ENCODE peak calls at places on chromosomes 13 and 19, in ten cellular contexts. E is H9; T is cardiac fibroblast; D is breast epithelium; Y is GM12891; A is HFF-Myc; V is ACHN; X is NCI-H774; J is activated T-cell treated with anti-CD3 and anti-CD28 coated beads, Interleukin-2, amount 50 U/mL, for 72 hours; R is T-helper 1 cell. N is an unnamed sample.
A peak's percentile ranks its signal among the peaks of the same experiment; 100 is the strongest.

GRCh38 chr13:26458196-26458734 is 99.2 kb upstream of the WASF3 start:
- DNase-seq in X (no peak), R (no peak), T (peak; percentile 19), Y (no peak), V (no peak), A (no peak), E (no peak), D (no peak), J (no peak), N (no peak)

GRCh38 chr13:101691326-101691725 is 238.9 kb downstream of the ITGBL1 start:
- DNase-seq in Y (no peak), J (no peak), D (no peak), V (no peak), A (no peak), E (no peak), X (no peak), T (no peak), R (no peak), N (no peak)

GRCh38 chr19:2455481-2456300 is 1.1 kb downstream of the LMNB2 start:
- DNase-seq in Y (peak; percentile 74), E (no peak), T (peak; percentile 8), D (no peak), R (peak; percentile 40), X (no peak), A (no peak), V (peak; percentile 17), J (peak; percentile 60), N (no peak)

GRCh38 chr19:33204136-33204973 is 10.2 kb downstream of the LRP3 start:
- DNase-seq in J (no peak), V (no peak), R (no peak), X (no peak), T (no peak), Y (no peak), D (no peak), A (no peak), E (no peak), N (no peak)

GRCh38 chr19:38812004-38812840 is 523 bp downstream of the LGALS4 start:
- DNase-seq in T (no peak), A (no peak), V (no peak), R (no peak), J (no peak), X (no peak), E (no peak), D (no peak), Y (no peak), N (no peak)

GRCh38 chr19:11570039-11570462 is 7.4 kb downstream of the ACP5 start:
- DNase-seq in E (no peak), T (no peak), V (no peak), Y (no peak), D (no peak), R (no peak), A (no peak), X (no peak), J (no peak), N (no peak)

GRCh38 chr13:87527036-87527435 is 144.1 kb upstream of the SLITRK5 start:
- DNase-seq in V (no peak), J (no peak), Y (no peak), T (no peak), E (no peak), X (no peak), D (no peak), A (no peak), R (no peak), N (no peak)

GRCh38 chr13:113804703-113805430 is 45.8 kb downstream of the TMEM255B start:
- DNase-seq in T (no peak), X (no peak), E (no peak), R (no peak), D (no peak), V (no peak), Y (no peak), J (no peak), A (no peak), N (no peak)

GRCh38 chr13:24650157-24650556 is 30.1 kb upstream of the ATP12A start:
- DNase-seq in X (no peak), Y (no peak), A (peak; percentile 88), T (no peak), E (no peak), R (no peak), V (no peak), J (no peak), D (no peak), N (peak; percentile 89)

GRCh38 chr13:113978741-113979481 is 5.0 kb upstream of the C13orf46 start:
- DNase-seq in Y (no peak), J (no peak), R (no peak), V (no peak), D (no peak), T (no peak), E (no peak), X (no peak), A (no peak), N (peak; percentile 35)

GRCh38 chr13:45538382-45538781 is 73.6 kb downstream of the COG3 start:
- DNase-seq in J (no peak), A (no peak), E (no peak), D (no peak), T (no peak), R (no peak), V (no peak), Y (no peak), X (no peak), N (no peak)

GRCh38 chr19:6030214-6030507 is 52.2 kb upstream of the RANBP3 start:
- DNase-seq in E (no peak), J (no peak), D (no peak), X (no peak), T (peak; percentile 89), V (no peak), A (no peak), Y (no peak), R (no peak), N (peak; percentile 81)

GRCh38 chr19:13436352-13436751 is 69.9 kb downstream of the CACNA1A start:
- DNase-seq in A (no peak), D (no peak), E (no peak), R (no peak), V (no peak), X (no peak), Y (no peak), T (no peak), J (no peak), N (no peak)

GRCh38 chr13:46104868-46105267 is at the start of gene CPB2:
- DNase-seq in T (no peak), Y (no peak), J (no peak), D (no peak), A (no peak), E (no peak), X (no peak), V (no peak), R (no peak), N (no peak)

GRCh38 chr13:113907637-113908617 is 44.1 kb upstream of the GAS6 start:
- DNase-seq in J (no peak), X (peak; percentile 27), E (no peak), A (peak; percentile 35), R (no peak), V (peak; percentile 82), T (peak; percentile 70), Y (no peak), D (peak; percentile 27), N (no peak)

GRCh38 chr19:3210347-3211017 is 14.0 kb upstream of the CELF5 start:
- DNase-seq in V (peak; percentile 44), T (peak; percentile 47), Y (peak; percentile 92), E (peak; percentile 82), D (no peak), J (peak; percentile 72), X (no peak), R (peak; percentile 53), A (peak; percentile 10), N (no peak)

GRCh38 chr19:49847731-49848696 is 2.9 kb upstream of the PTOV1 start:
- DNase-seq in T (peak; percentile 93), J (no peak), D (no peak), E (no peak), A (peak; percentile 83), X (no peak), R (peak; percentile 60), V (peak; percentile 84), Y (no peak), N (peak; percentile 71)

GRCh38 chr13:106649495-106649894 is 81.6 kb upstream of the ARGLU1 start:
- DNase-seq in J (no peak), R (no peak), E (no peak), Y (no peak), A (no peak), T (peak; percentile 16), V (no peak), D (no peak), X (no peak), N (no peak)

GRCh38 chr19:6059996-6060599 is 50.2 kb downstream of the RFX2 start:
- DNase-seq in T (no peak), D (peak; percentile 17), V (no peak), A (no peak), R (no peak), X (no peak), E (no peak), J (no peak), Y (no peak), N (no peak)

GRCh38 chr13:98439136-98439828 is 137.6 kb downstream of the STK24 start:
- DNase-seq in Y (no peak), E (no peak), V (no peak), T (no peak), X (no peak), D (no peak), R (no peak), J (no peak), A (no peak), N (no peak)

GRCh38 chr19:41849067-41849466 is 4.2 kb downstream of the DMRTC2 start:
- DNase-seq in X (no peak), Y (no peak), J (no peak), D (no peak), E (no peak), V (no peak), R (no peak), T (no peak), A (no peak), N (no peak)

GRCh38 chr13:75877092-75877491 is 241.0 kb downstream of the LMO7 start:
- DNase-seq in A (no peak), T (no peak), E (no peak), Y (no peak), D (no peak), R (no peak), J (no peak), V (no peak), X (no peak), N (no peak)

GRCh38 chr13:43360196-43360595 is 336.8 kb downstream of the DNAJC15 start:
- DNase-seq in Y (no peak), D (no peak), X (no peak), E (no peak), J (no peak), T (no peak), R (no peak), V (no peak), A (no peak), N (no peak)

GRCh38 chr13:45713721-45714120 is 11.6 kb downstream of the CBY2 start:
- DNase-seq in Y (no peak), A (no peak), V (no peak), E (peak; percentile 33), R (no peak), T (no peak), J (no peak), D (no peak), X (no peak), N (no peak)

GRCh38 chr19:41920878-41921277 is 7.4 kb downstream of the ERFL start:
- DNase-seq in E (no peak), J (no peak), D (no peak), Y (no peak), R (no peak), X (no peak), V (no peak), A (no peak), T (no peak), N (no peak)